ENCODE peak calls at places on chromosomes 13 and 19, in six cellular contexts. Z, N, M, F, Q and C are unnamed samples. For H3F3A, the result is how much of the 10 kb centered on the place peaks cover.

GRCh38 chr19:16594681-16595091 is 22.5 kb upstream of the SLC35E1 start:
- DNase-seq in Z (no peak), F (no peak), N (no peak), Q (peak), M (no peak), C (no peak)

GRCh38 chr19:45577111-45577905 is 7.3 kb downstream of the OPA3 start:
- DNase-seq in Z (peak), Q (no peak), F (peak), N (peak), M (peak), C (no peak)

GRCh38 chr19:40740747-40741146 is 9.5 kb downstream of the ACTMAP start:
- DNase-seq in Q (no peak), F (no peak), N (no peak), M (no peak), Z (peak), C (no peak)

GRCh38 chr13:113305208-113305607 is 8.2 kb downstream of the LAMP1 start:
- DNase-seq in M (no peak), Z (peak), N (no peak), Q (no peak), F (peak), C (no peak)

GRCh38 chr19:3382460-3383100 is 16.2 kb downstream of the NFIC start:
- DNase-seq in Q (no peak), N (no peak), M (no peak), Z (no peak), F (no peak), C (no peak)

GRCh38 chr19:13018037-13018914 is 23.0 kb downstream of the NFIX start:
- DNase-seq in N (peak), Z (peak), M (peak), F (no peak), Q (no peak), C (peak)

GRCh38 chr19:4114181-4114580 is 9.7 kb downstream of the MAP2K2 start:
- DNase-seq in Q (no peak), Z (no peak), M (no peak), F (no peak), N (no peak), C (no peak)

GRCh38 chr19:49390131-49390977 is 2.3 kb downstream of the KASH5 start:
- DNase-seq in F (no peak), Q (no peak), M (no peak), N (no peak), Z (no peak), C (no peak)

GRCh38 chr13:61546413-61546812 is 130.8 kb upstream of the PCDH20 start:
- DNase-seq in N (no peak), F (no peak), Z (no peak), M (no peak), Q (no peak), C (no peak)

GRCh38 chr13:51955281-51955771 is 55.9 kb downstream of the ATP7B start:
- DNase-seq in N (no peak), Q (no peak), F (no peak), M (peak), Z (no peak), C (no peak)

GRCh38 chr19:3849092-3849491 is 19.7 kb downstream of the ZFR2 start:
- DNase-seq in Q (peak), Z (peak), M (peak), F (peak), N (peak), C (peak)

GRCh38 chr13:109148243-109148642 is 518.8 kb downstream of the MYO16 start:
- DNase-seq in N (no peak), Q (no peak), M (peak), F (no peak), Z (peak), C (no peak)

GRCh38 chr13:45162194-45162593 is 38.7 kb downstream of the KCTD4 start:
- DNase-seq in Z (peak), M (peak), Q (no peak), F (no peak), N (no peak), C (no peak)

DNA sequence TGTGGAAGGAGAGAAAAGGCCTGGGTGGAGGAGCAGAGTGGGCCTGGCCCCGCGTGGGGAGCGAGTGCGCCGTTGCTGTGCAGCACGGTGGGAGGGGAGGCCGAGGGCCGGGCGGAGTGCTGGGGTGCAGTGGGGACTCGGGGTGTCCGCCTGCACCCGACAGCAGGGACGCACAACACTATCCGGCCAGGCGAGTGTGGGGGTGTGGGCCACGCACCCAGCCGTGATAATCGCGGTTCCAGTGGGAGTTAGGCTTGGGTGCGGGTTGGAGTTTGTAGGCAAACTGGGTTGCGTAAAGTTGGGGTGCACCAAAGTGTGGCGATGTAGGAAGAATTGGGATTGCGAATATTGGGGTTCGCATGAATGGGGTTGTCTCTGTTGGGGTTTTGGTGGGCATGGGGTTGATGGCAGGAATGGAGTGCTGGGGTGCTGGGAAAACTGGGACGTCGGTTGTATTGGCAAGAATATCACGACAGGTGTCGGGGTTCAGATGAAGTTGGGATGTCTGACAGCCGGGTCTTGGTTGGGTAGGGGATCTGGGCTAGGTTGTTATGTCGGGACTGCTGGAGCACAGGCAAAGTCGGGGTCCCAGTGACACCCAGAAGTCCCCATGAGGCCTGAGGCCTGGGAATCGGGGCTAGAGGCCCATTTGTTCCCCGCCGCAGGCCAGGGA is 604 bp upstream of the CIRBP start:
- DNase-seq in Q (no peak), Z (no peak), F (no peak), N (no peak), M (no peak), C (no peak)
- H3F3A ChIP-seq in Q (under half), Z (under half), F (under half), N (half or more), M (under half), C (half or more)

DNA sequence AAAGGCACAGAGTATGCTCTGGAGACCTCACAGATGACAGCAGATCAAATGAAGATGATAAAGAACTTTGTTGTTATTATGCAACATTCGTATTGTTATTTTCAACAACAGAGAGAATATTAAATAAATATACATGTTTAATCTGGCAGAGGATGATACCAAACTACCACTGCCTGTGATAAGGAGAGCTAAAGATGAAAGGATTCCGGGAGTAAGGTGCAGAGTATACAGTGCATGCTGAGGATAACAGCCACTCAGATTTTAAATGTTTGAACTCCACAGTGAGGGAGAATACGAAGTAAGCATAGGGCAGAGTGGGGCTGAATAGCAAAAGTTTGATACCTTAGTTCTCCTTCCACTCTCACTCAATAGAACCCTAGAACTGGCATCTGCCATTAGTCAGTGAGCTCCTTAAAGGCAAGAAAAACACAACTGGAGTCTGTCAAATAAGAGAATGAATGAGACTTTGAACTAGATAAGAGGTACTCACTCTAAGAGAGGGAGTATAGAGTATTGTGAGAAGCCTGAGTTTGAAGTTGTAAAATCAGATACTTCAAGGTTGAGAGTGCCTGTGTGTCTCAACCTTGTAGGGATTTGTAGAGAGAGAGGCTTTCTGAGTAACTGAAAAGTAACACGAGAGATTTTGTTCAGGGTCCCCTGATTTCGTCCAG is 78.5 kb downstream of the STARD13 start:
- DNase-seq in F (no peak), M (no peak), Q (no peak), Z (no peak), N (no peak), C (no peak)
- H3K4me2 ChIP-seq in F (no peak), M (no peak), Q (no peak), Z (peak), N (no peak), C (no peak)

GRCh38 chr13:29429496-29429895 is 166.0 kb downstream of the SLC7A1 start:
- DNase-seq in Z (peak), N (no peak), F (no peak), Q (no peak), M (no peak), C (no peak)

GRCh38 chr13:29423050-29423449 is 172.4 kb downstream of the SLC7A1 start:
- DNase-seq in M (no peak), N (peak), Z (no peak), Q (no peak), F (no peak), C (peak)

GRCh38 chr13:29428992-29429315 is 166.5 kb downstream of the SLC7A1 start:
- DNase-seq in Z (no peak), M (no peak), Q (no peak), N (no peak), F (no peak), C (no peak)

GRCh38 chr13:29427937-29428309 is 167.6 kb downstream of the SLC7A1 start:
- DNase-seq in F (no peak), M (no peak), Q (no peak), Z (no peak), N (no peak), C (no peak)

GRCh38 chr13:29428310-29428991 is 167.0 kb downstream of the SLC7A1 start:
- DNase-seq in N (peak), F (no peak), Z (peak), Q (no peak), M (no peak), C (peak)
- TF ChIP-seq EZH2 in N (no peak), F (no peak), Z (no peak), Q (no peak), M (no peak), C (peak)

GRCh38 chr19:35341565-35342225 is 6.0 kb upstream of the FFAR1 start:
- DNase-seq in F (no peak), Z (no peak), M (no peak), Q (no peak), N (no peak), C (no peak)
- H3F3A ChIP-seq in F (under half), Z (under half), M (under half), Q (under half), N (under half), C (under half)

GRCh38 chr19:41839211-41839610 is 5.3 kb downstream of the LYPD4 start:
- DNase-seq in Q (no peak), M (no peak), N (no peak), Z (no peak), F (no peak), C (no peak)
- H3K4me2 ChIP-seq in Q (no peak), M (no peak), N (no peak), Z (no peak), F (no peak), C (no peak)

DNA sequence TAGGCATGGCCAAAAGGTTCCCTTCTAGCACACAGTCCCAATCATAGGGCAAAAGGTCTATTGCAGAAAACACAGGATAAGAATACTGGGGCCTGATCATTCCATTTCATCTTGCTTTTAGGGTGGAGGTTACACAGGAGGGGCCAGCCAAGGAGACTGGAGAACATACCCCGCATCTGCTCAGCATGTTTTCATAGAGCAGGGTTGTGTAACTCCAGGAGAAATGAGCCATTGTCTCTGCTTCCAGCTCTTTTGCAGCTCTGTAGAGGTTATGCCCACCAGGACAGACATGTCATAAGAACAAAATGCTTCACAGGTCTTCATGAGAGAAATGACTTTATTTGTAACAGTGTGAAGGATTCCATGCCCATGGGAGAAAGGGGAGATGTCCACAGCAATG is 742.8 kb downstream of the DACH1 start:
- DNase-seq in Q (no peak), M (no peak), N (no peak), F (no peak), Z (no peak), C (no peak)
- TF ChIP-seq EZH2 in Q (no peak), M (no peak), N (no peak), F (no peak), Z (no peak), C (no peak)

GRCh38 chr13:75929074-75929473 is 292.9 kb downstream of the LMO7 start:
- DNase-seq in N (no peak), Q (no peak), F (no peak), Z (no peak), M (peak), C (no peak)
- H3F3A ChIP-seq in N (under half), Q (under half), F (under half), Z (under half), M (under half), C (under half)

DNA sequence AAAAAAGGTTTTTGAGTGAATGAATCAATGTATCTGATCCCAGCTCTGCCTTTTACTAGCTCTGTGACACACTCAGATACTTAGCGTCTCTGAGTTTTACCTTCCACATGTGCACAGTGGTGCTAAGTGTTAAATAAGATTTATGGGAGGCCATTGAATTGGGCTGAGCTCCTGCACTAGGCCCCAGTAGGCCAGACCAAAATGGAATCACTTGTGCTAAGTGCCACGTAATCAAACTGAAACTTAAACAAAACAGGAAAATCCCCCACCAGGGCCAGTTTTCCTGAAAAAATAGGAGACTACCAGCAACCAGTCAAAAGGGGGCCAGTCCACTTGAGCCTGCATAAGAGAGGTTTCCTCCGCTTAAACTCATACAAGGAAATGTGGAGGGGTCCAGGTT is 40.9 kb downstream of the GJA3 start:
- DNase-seq in F (no peak), Q (no peak), M (no peak), Z (no peak), N (no peak), C (no peak)
- H3K4me2 ChIP-seq in F (peak), Q (peak), M (peak), Z (peak), N (peak), C (peak)

DNA sequence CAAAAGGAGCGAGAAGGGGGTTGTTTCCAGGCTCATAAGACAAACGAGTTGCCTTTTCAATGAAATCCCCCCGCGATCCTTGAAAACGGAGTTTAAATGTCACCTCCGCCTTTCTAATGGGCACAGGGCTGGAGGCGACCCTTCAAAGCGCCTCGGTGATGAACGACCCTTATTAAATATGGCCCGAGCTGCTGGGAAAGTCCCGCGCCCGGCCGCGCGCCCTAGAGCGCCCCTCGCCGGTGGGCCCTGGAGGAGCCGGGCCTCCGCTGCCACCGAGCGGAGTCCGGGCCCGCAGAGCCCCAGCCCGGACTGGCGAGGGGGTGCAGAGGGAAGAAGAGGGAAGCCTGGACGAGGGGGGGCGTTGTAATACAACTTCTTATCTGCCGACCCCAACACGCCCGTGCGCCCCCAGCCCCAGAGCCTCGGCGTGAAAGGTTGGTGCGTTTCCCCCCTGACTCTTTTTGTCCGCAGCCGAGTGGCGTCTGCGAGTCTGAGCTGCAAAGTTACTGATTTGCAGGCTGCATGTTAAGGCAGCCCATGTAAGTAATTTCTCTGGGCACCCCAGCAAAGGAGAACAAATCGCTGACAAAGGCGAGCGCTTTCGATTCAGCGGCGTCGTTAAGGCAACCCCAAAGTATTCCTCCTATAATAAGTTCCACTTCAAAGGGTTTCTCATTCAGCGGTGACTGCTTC is 11.9 kb downstream of the ZIC5 start:
- DNase-seq in Q (peak), N (peak), F (no peak), M (no peak), Z (peak), C (peak)
- TF ChIP-seq EZH2 in Q (no peak), N (no peak), F (no peak), M (peak), Z (no peak), C (no peak)